ENCODE peak calls at places on chromosomes 12 and 14, in seven cellular contexts. One of them, this sample, is unnamed.

GRCh38 chr12:123141615-123142517 is 9.0 kb downstream of the PITPNM2 start:
- DNase-seq in HS-5: peak; percentile 49
- DNase-seq in KG1: no peak
- DNase-seq in GM04503: peak; percentile 53
- DNase-seq in HT-29: peak; percentile 27
- DNase-seq in HTR-8/SVneo: no peak
- DNase-seq in iPS DF 6.9: no peak
- DNase-seq in this sample: peak; percentile 87

GRCh38 chr12:6827982-6828670 is at the start of gene P3H3:
- DNase-seq in HTR-8/SVneo: peak; percentile 72
- DNase-seq in HT-29: no peak
- DNase-seq in KG1: no peak
- DNase-seq in HS-5: no peak
- DNase-seq in GM04503: no peak
- DNase-seq in iPS DF 6.9: no peak
- DNase-seq in this sample: peak; percentile 23

GRCh38 chr14:101735453-101735852 is 26.1 kb upstream of the PPP2R5C start:
- DNase-seq in GM04503: no peak
- DNase-seq in KG1: no peak
- DNase-seq in HTR-8/SVneo: no peak
- DNase-seq in iPS DF 6.9: no peak
- DNase-seq in HT-29: no peak
- DNase-seq in HS-5: no peak
- DNase-seq in this sample: no peak

GRCh38 chr12:130669205-130669557 is 46.9 kb downstream of the RIMBP2 start:
- DNase-seq in KG1: no peak
- DNase-seq in HT-29: no peak
- DNase-seq in HS-5: no peak
- DNase-seq in HTR-8/SVneo: no peak
- DNase-seq in GM04503: no peak
- DNase-seq in iPS DF 6.9: no peak
- DNase-seq in this sample: no peak

GRCh38 chr12:41979574-41979973 is 165.1 kb downstream of the GXYLT1 start:
- DNase-seq in HS-5: no peak
- DNase-seq in HT-29: no peak
- DNase-seq in iPS DF 6.9: no peak
- DNase-seq in KG1: no peak
- DNase-seq in HTR-8/SVneo: no peak
- DNase-seq in GM04503: no peak
- DNase-seq in this sample: no peak

GRCh38 chr12:121128908-121129704 is 3.6 kb upstream of the P2RX7 start:
- DNase-seq in HS-5: no peak
- DNase-seq in KG1: peak; percentile 89
- DNase-seq in HT-29: no peak
- DNase-seq in iPS DF 6.9: no peak
- DNase-seq in GM04503: no peak
- DNase-seq in HTR-8/SVneo: no peak
- DNase-seq in this sample: peak; percentile 78

GRCh38 chr14:27236601-27237000 is 638.8 kb upstream of the NOVA1 start:
- DNase-seq in HS-5: no peak
- DNase-seq in KG1: no peak
- DNase-seq in GM04503: no peak
- DNase-seq in HT-29: no peak
- DNase-seq in HTR-8/SVneo: no peak
- DNase-seq in iPS DF 6.9: no peak
- DNase-seq in this sample: no peak

GRCh38 chr14:28577711-28578131 is 188.9 kb upstream of the FOXG1 start:
- DNase-seq in GM04503: peak; percentile 6
- DNase-seq in HT-29: no peak
- DNase-seq in KG1: no peak
- DNase-seq in HTR-8/SVneo: peak; percentile 26
- DNase-seq in iPS DF 6.9: no peak
- DNase-seq in HS-5: peak; percentile 75
- DNase-seq in this sample: no peak

GRCh38 chr12:111100554-111100953 is 180.2 kb upstream of the MYL2 start:
- DNase-seq in GM04503: no peak
- DNase-seq in HTR-8/SVneo: no peak
- DNase-seq in iPS DF 6.9: no peak
- DNase-seq in KG1: no peak
- DNase-seq in HS-5: no peak
- DNase-seq in HT-29: no peak
- DNase-seq in this sample: no peak

GRCh38 chr14:23379331-23380196 is 2.7 kb downstream of the CMTM5 start:
- DNase-seq in iPS DF 6.9: no peak
- DNase-seq in HT-29: peak; percentile 70
- DNase-seq in KG1: peak; percentile 1
- DNase-seq in HTR-8/SVneo: peak; percentile 51
- DNase-seq in HS-5: no peak
- DNase-seq in GM04503: no peak
- DNase-seq in this sample: peak; percentile 66

GRCh38 chr14:55707365-55707804 is 127.4 kb downstream of the KTN1 start:
- DNase-seq in HS-5: no peak
- DNase-seq in KG1: no peak
- DNase-seq in HT-29: peak; percentile 49
- DNase-seq in iPS DF 6.9: no peak
- DNase-seq in HTR-8/SVneo: peak; percentile 43
- DNase-seq in GM04503: peak; percentile 31
- DNase-seq in this sample: peak; percentile 31

GRCh38 chr12:1234073-1234472 is 243.1 kb downstream of the ERC1 start:
- DNase-seq in HT-29: no peak
- DNase-seq in HS-5: no peak
- DNase-seq in iPS DF 6.9: no peak
- DNase-seq in GM04503: no peak
- DNase-seq in HTR-8/SVneo: no peak
- DNase-seq in KG1: no peak
- DNase-seq in this sample: peak; percentile 2

GRCh38 chr12:71686658-71687025 is 760 bp downstream of the TMEM19 start:
- DNase-seq in iPS DF 6.9: no peak
- DNase-seq in KG1: no peak
- DNase-seq in GM04503: no peak
- DNase-seq in HTR-8/SVneo: no peak
- DNase-seq in HS-5: no peak
- DNase-seq in HT-29: no peak
- DNase-seq in this sample: no peak

GRCh38 chr12:130185455-130186100 is 23.3 kb downstream of the FZD10 start:
- DNase-seq in HT-29: no peak
- DNase-seq in iPS DF 6.9: no peak
- DNase-seq in KG1: no peak
- DNase-seq in HTR-8/SVneo: no peak
- DNase-seq in HS-5: no peak
- DNase-seq in GM04503: no peak
- DNase-seq in this sample: no peak

GRCh38 chr12:100234166-100234565 is 32.7 kb downstream of the DEPDC4 start:
- DNase-seq in HT-29: peak; percentile 22
- DNase-seq in iPS DF 6.9: no peak
- DNase-seq in HS-5: peak; percentile 62
- DNase-seq in HTR-8/SVneo: no peak
- DNase-seq in GM04503: peak; percentile 27
- DNase-seq in KG1: no peak
- DNase-seq in this sample: no peak

GRCh38 chr14:56185991-56186390 is 67.8 kb downstream of the PELI2 start:
- DNase-seq in iPS DF 6.9: no peak
- DNase-seq in HTR-8/SVneo: no peak
- DNase-seq in HS-5: no peak
- DNase-seq in KG1: no peak
- DNase-seq in GM04503: no peak
- DNase-seq in HT-29: no peak
- DNase-seq in this sample: no peak

GRCh38 chr12:123471374-123472068 is 13.6 kb downstream of the SNRNP35 start:
- DNase-seq in HTR-8/SVneo: no peak
- DNase-seq in HT-29: no peak
- DNase-seq in KG1: no peak
- DNase-seq in GM04503: peak; percentile 45
- DNase-seq in iPS DF 6.9: no peak
- DNase-seq in HS-5: no peak
- DNase-seq in this sample: peak; percentile 50

GRCh38 chr12:54009171-54010052 is 627 bp downstream of the HOXC8 start:
- DNase-seq in HS-5: no peak
- DNase-seq in KG1: no peak
- DNase-seq in HTR-8/SVneo: no peak
- DNase-seq in iPS DF 6.9: no peak
- DNase-seq in HT-29: no peak
- DNase-seq in GM04503: no peak
- DNase-seq in this sample: no peak